ENCODE peak calls at places on chromosomes 3 and 15, in six cellular contexts. B is IMR-90, O is HFF-Myc, T is NCI-H1105 treated with DMSO at 0.1 percent for 48 hours, Q is caudate nucleus, V is WTC11. J is an unnamed sample.

GRCh38 chr3:99485286-99485685 is 153.1 kb upstream of the COL8A1 start:
- DNase-seq in O (no peak), V (no peak), Q (no peak), T (no peak), B (no peak), J (no peak)

GRCh38 chr15:76664895-76665294 is 240.2 kb downstream of the SCAPER start:
- DNase-seq in Q (no peak), V (no peak), B (no peak), O (no peak), T (no peak), J (no peak)

GRCh38 chr15:90972133-90972532 is 17.4 kb downstream of the RCCD1 start:
- DNase-seq in B (no peak), T (no peak), Q (no peak), O (no peak), V (no peak), J (no peak)

GRCh38 chr3:57890874-57891273 is 117.3 kb upstream of the FLNB start:
- DNase-seq in Q (no peak), T (no peak), V (no peak), B (peak), O (no peak), J (peak)

GRCh38 chr3:138434276-138434874 is at the start of gene ESYT3:
- DNase-seq in V (peak), B (peak), T (peak), Q (no peak), O (no peak), J (no peak)

GRCh38 chr3:58143417-58144055 is 67.2 kb downstream of the DNASE1L3 start:
- DNase-seq in Q (no peak), B (no peak), O (no peak), T (no peak), V (no peak), J (no peak)

GRCh38 chr3:177522051-177522450 is 324.8 kb upstream of the TBL1XR1 start:
- DNase-seq in V (no peak), B (no peak), T (no peak), Q (no peak), O (no peak), J (no peak)

GRCh38 chr15:76514292-76514691 is 177.7 kb downstream of the ISL2 start:
- DNase-seq in T (peak), Q (no peak), V (no peak), O (no peak), B (no peak), J (no peak)

GRCh38 chr3:11690863-11691833 is 47.4 kb upstream of the VGLL4 start:
- DNase-seq in B (peak), T (no peak), V (no peak), Q (no peak), O (no peak), J (no peak)

GRCh38 chr3:186825294-186825821 is 17.2 kb upstream of the ADIPOQ start:
- DNase-seq in O (no peak), V (peak), B (peak), Q (no peak), T (no peak), J (no peak)

J was measured in BJ.